ENCODE peak calls at places on chromosomes 16 and 17, in seven cellular contexts. One of them, this sample, is unnamed.

GRCh38 chr17:64343833-64344637 is 46.6 kb downstream of the PECAM1 start:
- DNase-seq in CD14-positive monocyte: peak
- DNase-seq in activated CD4-positive, CD25-positive, alpha-beta regulatory T cell: no peak
- DNase-seq in NCI-H2107: no peak
- DNase-seq in activated T-helper 9 cell treated with anti-CD3 and anti-CD28 coated beads, Interleukin-2, amount 50 U/mL, for 16 hours: no peak
- DNase-seq in NCI-H460: no peak
- DNase-seq in activated naive CD8-positive, alpha-beta T cell treated with anti-CD3 and anti-CD28 coated beads, Interleukin-2, amount 50 U/mL, for 24 hours: no peak
- DNase-seq in this sample: no peak

GRCh38 chr17:7004398-7005253 is 7.8 kb upstream of the RNASEK start:
- DNase-seq in activated CD4-positive, CD25-positive, alpha-beta regulatory T cell: no peak
- DNase-seq in activated naive CD8-positive, alpha-beta T cell treated with anti-CD3 and anti-CD28 coated beads, Interleukin-2, amount 50 U/mL, for 24 hours: no peak
- DNase-seq in CD14-positive monocyte: no peak
- DNase-seq in NCI-H460: peak
- DNase-seq in activated T-helper 9 cell treated with anti-CD3 and anti-CD28 coated beads, Interleukin-2, amount 50 U/mL, for 16 hours: no peak
- DNase-seq in NCI-H2107: peak
- DNase-seq in this sample: peak

GRCh38 chr16:72680732-72681131 is 367.2 kb downstream of the ZFHX3 start:
- DNase-seq in CD14-positive monocyte: no peak
- DNase-seq in activated T-helper 9 cell treated with anti-CD3 and anti-CD28 coated beads, Interleukin-2, amount 50 U/mL, for 16 hours: no peak
- DNase-seq in activated naive CD8-positive, alpha-beta T cell treated with anti-CD3 and anti-CD28 coated beads, Interleukin-2, amount 50 U/mL, for 24 hours: no peak
- DNase-seq in NCI-H460: no peak
- DNase-seq in NCI-H2107: no peak
- DNase-seq in activated CD4-positive, CD25-positive, alpha-beta regulatory T cell: no peak
- DNase-seq in this sample: no peak

GRCh38 chr16:11302977-11303376 is 21.8 kb upstream of the PRM1 start:
- DNase-seq in activated T-helper 9 cell treated with anti-CD3 and anti-CD28 coated beads, Interleukin-2, amount 50 U/mL, for 16 hours: no peak
- DNase-seq in NCI-H2107: no peak
- DNase-seq in CD14-positive monocyte: no peak
- DNase-seq in NCI-H460: no peak
- DNase-seq in activated CD4-positive, CD25-positive, alpha-beta regulatory T cell: no peak
- DNase-seq in activated naive CD8-positive, alpha-beta T cell treated with anti-CD3 and anti-CD28 coated beads, Interleukin-2, amount 50 U/mL, for 24 hours: no peak
- DNase-seq in this sample: peak

GRCh38 chr17:77465358-77466041 is 324.7 kb downstream of the SEC14L1 start:
- DNase-seq in activated CD4-positive, CD25-positive, alpha-beta regulatory T cell: peak
- DNase-seq in activated naive CD8-positive, alpha-beta T cell treated with anti-CD3 and anti-CD28 coated beads, Interleukin-2, amount 50 U/mL, for 24 hours: peak
- DNase-seq in activated T-helper 9 cell treated with anti-CD3 and anti-CD28 coated beads, Interleukin-2, amount 50 U/mL, for 16 hours: peak
- DNase-seq in CD14-positive monocyte: peak
- DNase-seq in NCI-H2107: no peak
- DNase-seq in NCI-H460: peak
- DNase-seq in this sample: no peak

GRCh38 chr17:9844153-9844552 is 18.4 kb downstream of the GLP2R start:
- DNase-seq in NCI-H2107: no peak
- DNase-seq in activated T-helper 9 cell treated with anti-CD3 and anti-CD28 coated beads, Interleukin-2, amount 50 U/mL, for 16 hours: no peak
- DNase-seq in activated CD4-positive, CD25-positive, alpha-beta regulatory T cell: no peak
- DNase-seq in CD14-positive monocyte: no peak
- DNase-seq in NCI-H460: no peak
- DNase-seq in activated naive CD8-positive, alpha-beta T cell treated with anti-CD3 and anti-CD28 coated beads, Interleukin-2, amount 50 U/mL, for 24 hours: no peak
- DNase-seq in this sample: no peak

GRCh38 chr16:50442221-50442620 is 73.4 kb upstream of the BRD7 start:
- DNase-seq in activated T-helper 9 cell treated with anti-CD3 and anti-CD28 coated beads, Interleukin-2, amount 50 U/mL, for 16 hours: no peak
- DNase-seq in activated naive CD8-positive, alpha-beta T cell treated with anti-CD3 and anti-CD28 coated beads, Interleukin-2, amount 50 U/mL, for 24 hours: no peak
- DNase-seq in NCI-H460: no peak
- DNase-seq in NCI-H2107: no peak
- DNase-seq in CD14-positive monocyte: no peak
- DNase-seq in activated CD4-positive, CD25-positive, alpha-beta regulatory T cell: no peak
- DNase-seq in this sample: no peak

GRCh38 chr17:64573214-64573613 is 66.4 kb downstream of the CEP95 start:
- DNase-seq in NCI-H2107: no peak
- DNase-seq in activated CD4-positive, CD25-positive, alpha-beta regulatory T cell: no peak
- DNase-seq in CD14-positive monocyte: no peak
- DNase-seq in NCI-H460: no peak
- DNase-seq in activated T-helper 9 cell treated with anti-CD3 and anti-CD28 coated beads, Interleukin-2, amount 50 U/mL, for 16 hours: no peak
- DNase-seq in activated naive CD8-positive, alpha-beta T cell treated with anti-CD3 and anti-CD28 coated beads, Interleukin-2, amount 50 U/mL, for 24 hours: no peak
- DNase-seq in this sample: no peak

GRCh38 chr17:75848523-75849303 is 4.5 kb upstream of the UNC13D start:
- DNase-seq in activated CD4-positive, CD25-positive, alpha-beta regulatory T cell: peak
- DNase-seq in activated naive CD8-positive, alpha-beta T cell treated with anti-CD3 and anti-CD28 coated beads, Interleukin-2, amount 50 U/mL, for 24 hours: peak
- DNase-seq in NCI-H460: peak
- DNase-seq in activated T-helper 9 cell treated with anti-CD3 and anti-CD28 coated beads, Interleukin-2, amount 50 U/mL, for 16 hours: peak
- DNase-seq in NCI-H2107: no peak
- DNase-seq in CD14-positive monocyte: no peak
- DNase-seq in this sample: no peak

GRCh38 chr17:45640141-45640850 is 143.8 kb upstream of the CRHR1 start:
- DNase-seq in activated CD4-positive, CD25-positive, alpha-beta regulatory T cell: no peak
- DNase-seq in activated naive CD8-positive, alpha-beta T cell treated with anti-CD3 and anti-CD28 coated beads, Interleukin-2, amount 50 U/mL, for 24 hours: peak
- DNase-seq in NCI-H460: peak
- DNase-seq in NCI-H2107: no peak
- DNase-seq in activated T-helper 9 cell treated with anti-CD3 and anti-CD28 coated beads, Interleukin-2, amount 50 U/mL, for 16 hours: peak
- DNase-seq in CD14-positive monocyte: peak
- DNase-seq in this sample: no peak

GRCh38 chr17:45235071-45236001 is 13.7 kb downstream of the FMNL1 start:
- DNase-seq in activated naive CD8-positive, alpha-beta T cell treated with anti-CD3 and anti-CD28 coated beads, Interleukin-2, amount 50 U/mL, for 24 hours: peak
- DNase-seq in CD14-positive monocyte: peak
- DNase-seq in NCI-H2107: no peak
- DNase-seq in activated CD4-positive, CD25-positive, alpha-beta regulatory T cell: peak
- DNase-seq in activated T-helper 9 cell treated with anti-CD3 and anti-CD28 coated beads, Interleukin-2, amount 50 U/mL, for 16 hours: peak
- DNase-seq in NCI-H460: no peak
- DNase-seq in this sample: no peak

GRCh38 chr16:78005881-78006280 is 16.5 kb upstream of the CLEC3A start:
- DNase-seq in NCI-H2107: no peak
- DNase-seq in activated T-helper 9 cell treated with anti-CD3 and anti-CD28 coated beads, Interleukin-2, amount 50 U/mL, for 16 hours: no peak
- DNase-seq in activated CD4-positive, CD25-positive, alpha-beta regulatory T cell: no peak
- DNase-seq in NCI-H460: no peak
- DNase-seq in activated naive CD8-positive, alpha-beta T cell treated with anti-CD3 and anti-CD28 coated beads, Interleukin-2, amount 50 U/mL, for 24 hours: peak
- DNase-seq in CD14-positive monocyte: no peak
- DNase-seq in this sample: no peak

GRCh38 chr17:75457047-75457654 is 716 bp downstream of the TMEM94 start:
- DNase-seq in NCI-H2107: no peak
- DNase-seq in activated naive CD8-positive, alpha-beta T cell treated with anti-CD3 and anti-CD28 coated beads, Interleukin-2, amount 50 U/mL, for 24 hours: peak
- DNase-seq in activated T-helper 9 cell treated with anti-CD3 and anti-CD28 coated beads, Interleukin-2, amount 50 U/mL, for 16 hours: no peak
- DNase-seq in NCI-H460: no peak
- DNase-seq in CD14-positive monocyte: no peak
- DNase-seq in activated CD4-positive, CD25-positive, alpha-beta regulatory T cell: no peak
- DNase-seq in this sample: peak

GRCh38 chr17:67038861-67039365 is 5.4 kb upstream of the CACNG1 start:
- DNase-seq in NCI-H2107: no peak
- DNase-seq in CD14-positive monocyte: no peak
- DNase-seq in activated T-helper 9 cell treated with anti-CD3 and anti-CD28 coated beads, Interleukin-2, amount 50 U/mL, for 16 hours: no peak
- DNase-seq in activated CD4-positive, CD25-positive, alpha-beta regulatory T cell: no peak
- DNase-seq in activated naive CD8-positive, alpha-beta T cell treated with anti-CD3 and anti-CD28 coated beads, Interleukin-2, amount 50 U/mL, for 24 hours: no peak
- DNase-seq in NCI-H460: no peak
- DNase-seq in this sample: no peak

GRCh38 chr17:17605747-17606083 is 14.2 kb upstream of the PEMT start:
- DNase-seq in activated T-helper 9 cell treated with anti-CD3 and anti-CD28 coated beads, Interleukin-2, amount 50 U/mL, for 16 hours: no peak
- DNase-seq in activated CD4-positive, CD25-positive, alpha-beta regulatory T cell: no peak
- DNase-seq in activated naive CD8-positive, alpha-beta T cell treated with anti-CD3 and anti-CD28 coated beads, Interleukin-2, amount 50 U/mL, for 24 hours: no peak
- DNase-seq in CD14-positive monocyte: no peak
- DNase-seq in NCI-H2107: no peak
- DNase-seq in NCI-H460: no peak
- DNase-seq in this sample: peak

GRCh38 chr17:45311762-45312476 is 4.9 kb downstream of the MAP3K14 start:
- DNase-seq in NCI-H460: no peak
- DNase-seq in activated T-helper 9 cell treated with anti-CD3 and anti-CD28 coated beads, Interleukin-2, amount 50 U/mL, for 16 hours: peak
- DNase-seq in CD14-positive monocyte: no peak
- DNase-seq in NCI-H2107: no peak
- DNase-seq in activated naive CD8-positive, alpha-beta T cell treated with anti-CD3 and anti-CD28 coated beads, Interleukin-2, amount 50 U/mL, for 24 hours: peak
- DNase-seq in activated CD4-positive, CD25-positive, alpha-beta regulatory T cell: peak
- DNase-seq in this sample: no peak